ENCODE peak calls at places on chromosomes 2 and 18, in eight cellular contexts. Y is psoas muscle, N is astrocyte of the spinal cord, I is heart right ventricle, T is K562, X is heart left ventricle, W is right lobe of liver, A is astrocyte of the cerebellum. F is an unnamed sample.

GRCh38 chr2:6772366-6772710 is 93.4 kb downstream of the CMPK2 start:
- DNase-seq in N (peak; percentile 5), X (no peak), I (no peak), T (peak; percentile 11), A (no peak), W (no peak), Y (no peak), F (no peak)

GRCh38 chr2:102056079-102056581 is 64.4 kb downstream of the IL1R2 start:
- DNase-seq in I (no peak), X (no peak), W (no peak), N (no peak), A (no peak), Y (peak; percentile 11), T (peak; percentile 70), F (no peak)

GRCh38 chr2:237591021-237591370 is 462 bp upstream of the RAB17 start:
- DNase-seq in W (peak; percentile 82), N (no peak), X (no peak), A (no peak), Y (no peak), T (no peak), I (no peak), F (no peak)

GRCh38 chr18:79789901-79790885 is 7.5 kb upstream of the KCNG2 start:
- DNase-seq in T (no peak), Y (no peak), A (no peak), N (no peak), I (no peak), X (no peak), W (peak; percentile 49), F (no peak)

GRCh38 chr18:24398515-24398914 is 891 bp upstream of the OSBPL1A start:
- DNase-seq in Y (peak; percentile 32), W (no peak), N (peak; percentile 52), A (peak; percentile 51), T (no peak), I (no peak), X (no peak), F (no peak)

GRCh38 chr2:172734711-172735645 is 667 bp upstream of the RAPGEF4 start:
- DNase-seq in A (no peak), Y (no peak), I (no peak), T (no peak), N (no peak), W (no peak), X (no peak), F (no peak)

GRCh38 chr2:168116448-168116847 is 130.9 kb downstream of the STK39 start:
- DNase-seq in I (no peak), Y (no peak), T (peak; percentile 16), W (no peak), N (peak; percentile 18), A (peak; percentile 9), X (no peak), F (no peak)

GRCh38 chr2:120203341-120204021 is 19.7 kb downstream of the TMEM185B start:
- DNase-seq in N (no peak), T (no peak), Y (no peak), X (no peak), W (no peak), A (no peak), I (no peak), F (no peak)

GRCh38 chr2:73870084-73870483 is 22.7 kb upstream of the ACTG2 start:
- DNase-seq in N (peak; percentile 97), A (peak; percentile 99), I (peak; percentile 90), X (peak; percentile 88), T (no peak), Y (peak; percentile 23), W (no peak), F (peak; percentile 32)

GRCh38 chr2:152393377-152393776 is 58.4 kb downstream of the FMNL2 start:
- DNase-seq in X (no peak), W (no peak), T (no peak), N (no peak), I (no peak), Y (no peak), A (no peak), F (no peak)

GRCh38 chr2:66445781-66446177 is 10.9 kb downstream of the MEIS1 start:
- DNase-seq in X (no peak), W (peak; percentile 50), I (no peak), N (peak; percentile 64), A (no peak), Y (peak; percentile 30), T (no peak), F (no peak)
- H3K4me3 ChIP-seq in X (peak overlapping the region; percentile 42), W (no peak overlapping the region), I (peak overlapping the region; percentile 31), N (peak overlapping the region; percentile 44), A (peak overlapping the region; percentile 70), Y (peak overlapping the region; percentile 46), T (no peak overlapping the region), F (peak overlapping the region; percentile 83)

GRCh38 chr2:162885281-162886070 is 46.9 kb upstream of the KCNH7 start:
- DNase-seq in Y (no peak), A (no peak), W (no peak), T (no peak), X (no peak), N (no peak), I (no peak), F (no peak)

GRCh38 chr2:162888641-162889040 is 50.1 kb upstream of the KCNH7 start:
- DNase-seq in W (no peak), Y (no peak), X (no peak), N (no peak), T (no peak), A (no peak), I (no peak), F (no peak)

GRCh38 chr2:162887902-162888301 is 49.3 kb upstream of the KCNH7 start:
- DNase-seq in T (no peak), A (no peak), Y (no peak), X (no peak), W (no peak), N (no peak), I (no peak), F (no peak)

GRCh38 chr2:162887087-162887486 is 48.5 kb upstream of the KCNH7 start:
- DNase-seq in X (no peak), I (no peak), A (no peak), N (no peak), T (no peak), W (no peak), Y (no peak), F (no peak)

DNA sequence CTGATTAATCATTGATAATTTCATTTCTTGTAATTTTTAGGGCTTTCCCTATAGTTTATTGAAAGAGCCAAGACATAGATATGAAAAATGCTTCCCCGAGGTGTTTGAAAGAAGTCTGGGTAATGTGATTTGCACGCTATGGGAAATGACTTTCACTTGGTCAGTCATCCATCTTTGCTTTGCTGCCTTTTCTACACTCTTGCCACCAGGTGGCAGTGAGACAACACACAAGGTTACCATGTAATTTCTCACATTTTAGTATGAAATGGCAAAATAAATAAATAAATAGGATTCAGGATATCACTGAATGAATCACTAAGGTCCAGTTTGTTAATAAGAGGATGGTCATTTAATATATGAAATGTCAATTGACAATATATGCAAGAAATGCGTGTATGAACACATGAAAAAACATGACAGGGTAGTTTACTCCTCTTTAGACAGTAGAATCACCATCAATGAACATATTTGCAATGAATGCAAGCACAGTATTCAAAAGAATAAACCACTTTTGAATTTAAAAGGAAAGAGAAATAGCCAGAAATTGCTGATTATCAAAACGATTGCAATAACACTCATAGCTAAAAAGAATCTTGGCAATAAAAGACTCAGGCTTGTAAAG is 52.2 kb upstream of the KCNH7 start:
- DNase-seq in N (peak; percentile 80), W (no peak), Y (no peak), A (peak; percentile 64), T (peak; percentile 44), I (no peak), X (no peak), F (peak; percentile 9)
- TF ChIP-seq CTCF in N (peak; percentile 81), W (peak; percentile 71), Y (peak; percentile 23), A (peak; percentile 89), T (peak; percentile 51), I (no peak), X (peak; percentile 30), F (peak; percentile 69)

GRCh38 chr2:149329068-149329467 is 1.3 kb upstream of the LYPD6 start:
- DNase-seq in T (no peak), N (no peak), W (no peak), I (no peak), Y (no peak), X (no peak), A (no peak), F (no peak)
- H3K4me3 ChIP-seq in T (no peak overlapping the region), N (no peak overlapping the region), W (peak overlapping the region; percentile 64), I (no peak overlapping the region), Y (peak overlapping the region; percentile 67), X (no peak overlapping the region), A (peak overlapping the region; percentile 67), F (peak overlapping the region; percentile 60)

DNA sequence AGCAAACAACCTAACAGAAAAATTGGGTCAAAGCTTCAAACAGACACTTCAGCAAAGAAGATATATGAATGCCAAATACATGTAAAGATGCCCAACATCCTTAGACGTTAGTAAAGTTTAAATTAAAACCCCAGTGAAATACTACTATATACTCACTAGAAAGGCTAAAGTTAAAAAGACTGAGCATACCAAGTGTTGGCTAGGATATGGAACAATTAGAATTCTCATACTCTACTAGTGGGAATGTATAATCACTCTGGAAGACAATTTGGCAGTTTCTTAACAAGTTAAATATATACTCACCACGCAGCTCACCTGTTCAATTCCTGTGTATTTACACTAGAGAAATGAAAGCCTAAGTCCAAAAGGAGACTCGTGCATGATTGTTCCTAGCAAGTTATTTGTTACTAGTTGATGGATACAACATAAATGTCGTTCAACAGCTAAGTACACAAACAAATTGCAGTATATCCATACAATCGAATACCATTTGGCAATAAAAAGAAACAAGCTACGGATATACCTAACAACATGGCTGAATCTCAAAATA is 183.7 kb upstream of the ZFP36L2 start:
- DNase-seq in X (no peak), T (no peak), A (no peak), I (no peak), N (no peak), W (no peak), Y (no peak), F (no peak)
- TF ChIP-seq CTCF in X (no peak), T (no peak), A (no peak), I (no peak), N (no peak), W (no peak), Y (no peak), F (no peak)

DNA sequence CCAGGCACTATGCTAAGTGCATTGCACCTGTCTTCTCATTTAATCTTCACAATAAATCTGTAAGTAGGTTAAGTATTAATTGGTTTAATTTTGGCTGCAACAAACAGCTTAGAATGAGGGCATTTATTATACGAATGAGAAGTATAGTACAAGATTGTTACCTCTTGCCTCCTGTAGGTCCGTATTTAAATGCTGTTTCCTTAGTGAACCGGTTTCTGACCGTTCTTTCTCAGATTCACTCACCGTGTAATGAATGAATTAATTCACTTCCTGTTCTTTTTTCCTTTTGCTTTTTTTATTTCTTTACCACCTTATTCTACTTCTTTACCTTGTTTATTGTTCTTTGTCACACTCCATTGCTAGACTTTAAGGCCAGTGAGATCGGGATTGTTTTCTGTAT is 153.8 kb upstream of the RASGRP3 start:
- DNase-seq in X (no peak), A (no peak), I (no peak), W (no peak), Y (no peak), N (no peak), T (no peak), F (no peak)
- H3K4me3 ChIP-seq in X (no peak overlapping the region), A (no peak overlapping the region), I (no peak overlapping the region), W (no peak overlapping the region), Y (no peak overlapping the region), N (no peak overlapping the region), T (no peak overlapping the region), F (no peak overlapping the region)

GRCh38 chr18:46060359-46060841 is 11.7 kb downstream of the PSTPIP2 start:
- DNase-seq in A (no peak), X (no peak), I (no peak), N (no peak), W (no peak), T (peak; percentile 84), Y (no peak), F (no peak)
- TF ChIP-seq CTCF in A (no peak), X (no peak), I (no peak), N (no peak), W (no peak), T (no peak), Y (no peak), F (no peak)

F was measured in HFF-Myc.